ENCODE peak calls at places on chromosomes 4 and X, in six cellular contexts. One of them, this sample, is unnamed.
A peak's percentile ranks its signal among the peaks of the same experiment; 100 is the strongest.

GRCh38 chr4:139951051-139951450 is 202.9 kb downstream of the MAML3 start:
- DNase-seq in PC-3: no peak
- DNase-seq in SK-N-SH: no peak
- DNase-seq in neural progenitor cell: no peak
- DNase-seq in MM.1S: peak; percentile 88
- DNase-seq in HCT116: no peak
- DNase-seq in this sample: peak; percentile 61

GRCh38 chr4:38663021-38663800 is 788 bp upstream of the KLF3 start:
- DNase-seq in PC-3: no peak
- DNase-seq in neural progenitor cell: peak; percentile 87
- DNase-seq in SK-N-SH: no peak
- DNase-seq in HCT116: no peak
- DNase-seq in MM.1S: no peak
- DNase-seq in this sample: peak; percentile 60

GRCh38 chrX:68718443-68718820 is 71.0 kb downstream of the STARD8 start:
- DNase-seq in PC-3: no peak
- DNase-seq in HCT116: no peak
- DNase-seq in MM.1S: no peak
- DNase-seq in neural progenitor cell: no peak
- DNase-seq in SK-N-SH: no peak
- DNase-seq in this sample: no peak

GRCh38 chrX:2451456-2452316 is 49.1 kb downstream of the DHRSX start:
- DNase-seq in MM.1S: no peak
- DNase-seq in neural progenitor cell: peak; percentile 76
- DNase-seq in PC-3: no peak
- DNase-seq in HCT116: peak; percentile 93
- DNase-seq in SK-N-SH: no peak
- DNase-seq in this sample: peak; percentile 43

GRCh38 chr4:98565646-98566403 is 92.6 kb downstream of the TSPAN5 start:
- DNase-seq in neural progenitor cell: no peak
- DNase-seq in MM.1S: no peak
- DNase-seq in SK-N-SH: no peak
- DNase-seq in PC-3: no peak
- DNase-seq in HCT116: no peak
- DNase-seq in this sample: no peak

GRCh38 chr4:144658908-144659307 is 13.0 kb downstream of the HHIP start:
- DNase-seq in PC-3: peak; percentile 44
- DNase-seq in HCT116: no peak
- DNase-seq in neural progenitor cell: no peak
- DNase-seq in MM.1S: no peak
- DNase-seq in SK-N-SH: no peak
- DNase-seq in this sample: no peak

GRCh38 chrX:21735038-21735752 is 22.7 kb downstream of the SMPX start:
- DNase-seq in neural progenitor cell: no peak
- DNase-seq in HCT116: no peak
- DNase-seq in PC-3: no peak
- DNase-seq in MM.1S: no peak
- DNase-seq in SK-N-SH: no peak
- DNase-seq in this sample: peak; percentile 76

GRCh38 chr4:76709454-76709853 is 188.5 kb downstream of the SOWAHB start:
- DNase-seq in HCT116: no peak
- DNase-seq in MM.1S: no peak
- DNase-seq in PC-3: no peak
- DNase-seq in neural progenitor cell: peak; percentile 31
- DNase-seq in SK-N-SH: no peak
- DNase-seq in this sample: no peak

GRCh38 chr4:61312526-61312925 is 112.4 kb downstream of the ADGRL3 start:
- DNase-seq in SK-N-SH: no peak
- DNase-seq in MM.1S: no peak
- DNase-seq in HCT116: no peak
- DNase-seq in neural progenitor cell: no peak
- DNase-seq in PC-3: peak; percentile 59
- DNase-seq in this sample: no peak

GRCh38 chr4:127920521-127920920 is 39.8 kb downstream of the PLK4 start:
- DNase-seq in MM.1S: no peak
- DNase-seq in neural progenitor cell: no peak
- DNase-seq in SK-N-SH: no peak
- DNase-seq in PC-3: no peak
- DNase-seq in HCT116: no peak
- DNase-seq in this sample: no peak

GRCh38 chrX:153901753-153902140 is 2.7 kb upstream of the AVPR2 start:
- DNase-seq in SK-N-SH: peak; percentile 27
- DNase-seq in PC-3: no peak
- DNase-seq in MM.1S: no peak
- DNase-seq in HCT116: no peak
- DNase-seq in neural progenitor cell: no peak
- DNase-seq in this sample: no peak

GRCh38 chrX:24498975-24499374 is 33.9 kb downstream of the PDK3 start:
- DNase-seq in neural progenitor cell: no peak
- DNase-seq in PC-3: peak; percentile 55
- DNase-seq in HCT116: no peak
- DNase-seq in MM.1S: peak; percentile 61
- DNase-seq in SK-N-SH: peak; percentile 30
- DNase-seq in this sample: peak; percentile 20

GRCh38 chrX:26915064-26915463 is 548.1 kb downstream of the PPP4R3C start:
- DNase-seq in SK-N-SH: no peak
- DNase-seq in MM.1S: no peak
- DNase-seq in PC-3: no peak
- DNase-seq in neural progenitor cell: no peak
- DNase-seq in HCT116: no peak
- DNase-seq in this sample: peak; percentile 35

GRCh38 chrX:44227981-44228380 is 115.5 kb downstream of the EFHC2 start:
- DNase-seq in neural progenitor cell: no peak
- DNase-seq in HCT116: no peak
- DNase-seq in MM.1S: no peak
- DNase-seq in PC-3: no peak
- DNase-seq in SK-N-SH: no peak
- DNase-seq in this sample: peak; percentile 0

GRCh38 chr4:154622598-154622997 is 10.1 kb upstream of the FGG start:
- DNase-seq in SK-N-SH: peak; percentile 31
- DNase-seq in HCT116: peak; percentile 49
- DNase-seq in PC-3: peak; percentile 76
- DNase-seq in neural progenitor cell: peak; percentile 75
- DNase-seq in MM.1S: peak; percentile 62
- DNase-seq in this sample: peak; percentile 64

GRCh38 chr4:47662975-47663374 is 174.9 kb downstream of the CORIN start:
- DNase-seq in MM.1S: peak; percentile 41
- DNase-seq in PC-3: peak; percentile 20
- DNase-seq in HCT116: peak; percentile 29
- DNase-seq in neural progenitor cell: peak; percentile 42
- DNase-seq in SK-N-SH: no peak
- DNase-seq in this sample: peak; percentile 42

GRCh38 chr4:165204462-165204830 is 2.9 kb upstream of the KLHL2 start:
- DNase-seq in PC-3: peak; percentile 69
- DNase-seq in HCT116: no peak
- DNase-seq in SK-N-SH: no peak
- DNase-seq in neural progenitor cell: no peak
- DNase-seq in MM.1S: no peak
- DNase-seq in this sample: peak; percentile 73

GRCh38 chr4:113809313-113809712 is 47.8 kb upstream of the CAMK2D start:
- DNase-seq in PC-3: no peak
- DNase-seq in neural progenitor cell: no peak
- DNase-seq in HCT116: no peak
- DNase-seq in SK-N-SH: no peak
- DNase-seq in MM.1S: no peak
- DNase-seq in this sample: no peak

GRCh38 chr4:3482707-3483106 is 19.6 kb downstream of the DOK7 start:
- DNase-seq in SK-N-SH: no peak
- DNase-seq in neural progenitor cell: no peak
- DNase-seq in MM.1S: no peak
- DNase-seq in HCT116: no peak
- DNase-seq in PC-3: no peak
- DNase-seq in this sample: no peak

GRCh38 chr4:150108693-150109092 is 30.4 kb downstream of the DCLK2 start:
- DNase-seq in SK-N-SH: peak; percentile 51
- DNase-seq in neural progenitor cell: no peak
- DNase-seq in HCT116: no peak
- DNase-seq in PC-3: no peak
- DNase-seq in MM.1S: no peak
- DNase-seq in this sample: no peak

GRCh38 chr4:150867148-150867547 is 147.9 kb downstream of the LRBA start:
- DNase-seq in SK-N-SH: peak; percentile 62
- DNase-seq in neural progenitor cell: peak; percentile 91
- DNase-seq in MM.1S: peak; percentile 89
- DNase-seq in HCT116: peak; percentile 73
- DNase-seq in PC-3: peak; percentile 88
- DNase-seq in this sample: peak; percentile 88

GRCh38 chrX:96929036-96929435 is 45.3 kb downstream of the RPA4 start:
- DNase-seq in SK-N-SH: no peak
- DNase-seq in MM.1S: no peak
- DNase-seq in neural progenitor cell: no peak
- DNase-seq in HCT116: no peak
- DNase-seq in PC-3: no peak
- DNase-seq in this sample: no peak

GRCh38 chr4:175947117-175947722 is 118.4 kb upstream of the WDR17 start:
- DNase-seq in SK-N-SH: no peak
- DNase-seq in MM.1S: peak; percentile 48
- DNase-seq in neural progenitor cell: peak; percentile 6
- DNase-seq in HCT116: peak; percentile 27
- DNase-seq in PC-3: peak; percentile 58
- DNase-seq in this sample: peak; percentile 47

GRCh38 chr4:177052211-177052725 is 257.4 kb upstream of the NEIL3 start:
- DNase-seq in neural progenitor cell: no peak
- DNase-seq in SK-N-SH: no peak
- DNase-seq in PC-3: no peak
- DNase-seq in MM.1S: no peak
- DNase-seq in HCT116: no peak
- DNase-seq in this sample: no peak

GRCh38 chrX:115898382-115899001 is 272.1 kb upstream of the AGTR2 start:
- DNase-seq in neural progenitor cell: peak; percentile 55
- DNase-seq in SK-N-SH: peak; percentile 37
- DNase-seq in HCT116: peak; percentile 6
- DNase-seq in MM.1S: peak; percentile 79
- DNase-seq in PC-3: peak; percentile 46
- DNase-seq in this sample: no peak

GRCh38 chr4:17811078-17811603 is 362 bp downstream of the NCAPG start:
- DNase-seq in SK-N-SH: no peak
- DNase-seq in MM.1S: peak; percentile 33
- DNase-seq in neural progenitor cell: no peak
- DNase-seq in HCT116: no peak
- DNase-seq in PC-3: no peak
- DNase-seq in this sample: peak; percentile 75

GRCh38 chr4:158938462-158939044 is 164.3 kb upstream of the RAPGEF2 start:
- DNase-seq in PC-3: no peak
- DNase-seq in SK-N-SH: no peak
- DNase-seq in neural progenitor cell: no peak
- DNase-seq in HCT116: no peak
- DNase-seq in MM.1S: no peak
- DNase-seq in this sample: peak; percentile 40

GRCh38 chr4:24763631-24764302 is 31.6 kb upstream of the SOD3 start:
- DNase-seq in MM.1S: no peak
- DNase-seq in SK-N-SH: no peak
- DNase-seq in PC-3: peak; percentile 64
- DNase-seq in neural progenitor cell: no peak
- DNase-seq in HCT116: no peak
- DNase-seq in this sample: peak; percentile 58
- H2AFZ ChIP-seq in MM.1S: no peak overlapping the region
- H2AFZ ChIP-seq in SK-N-SH: peak overlapping the region; percentile 32
- H2AFZ ChIP-seq in PC-3: peak overlapping the region; percentile 33
- H2AFZ ChIP-seq in neural progenitor cell: no peak overlapping the region
- H2AFZ ChIP-seq in HCT116: no peak overlapping the region
- H2AFZ ChIP-seq in this sample: no peak overlapping the region

DNA sequence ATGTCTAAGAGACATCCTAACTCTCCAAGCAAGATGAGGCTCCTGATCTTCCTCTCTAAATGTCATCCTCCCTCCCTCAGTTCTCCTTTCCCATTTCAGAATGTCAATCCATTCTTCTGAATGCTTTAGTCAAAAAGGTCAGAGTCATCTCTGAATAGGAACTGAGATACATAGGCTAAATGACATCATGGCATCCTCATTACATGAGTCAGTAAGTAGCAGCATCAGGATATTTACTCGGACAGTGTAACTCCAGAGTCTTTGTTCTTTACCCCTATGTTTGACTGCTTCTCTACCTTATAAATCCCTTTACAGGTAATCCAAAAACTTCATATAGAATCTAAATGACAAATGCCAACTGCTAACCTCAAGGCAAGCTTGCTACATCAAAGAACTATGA is 129.7 kb downstream of the PACRGL start:
- DNase-seq in neural progenitor cell: no peak
- DNase-seq in PC-3: peak; percentile 9
- DNase-seq in HCT116: no peak
- DNase-seq in MM.1S: no peak
- DNase-seq in SK-N-SH: no peak
- DNase-seq in this sample: peak; percentile 73
- TF ChIP-seq EZH2phosphoT487 in neural progenitor cell: no peak
- TF ChIP-seq EZH2phosphoT487 in PC-3: no peak
- TF ChIP-seq EZH2phosphoT487 in HCT116: no peak
- TF ChIP-seq EZH2phosphoT487 in MM.1S: no peak
- TF ChIP-seq EZH2phosphoT487 in SK-N-SH: no peak
- TF ChIP-seq EZH2phosphoT487 in this sample: no peak

GRCh38 chr4:80466618-80467017 is 131.1 kb downstream of the CFAP299 start:
- DNase-seq in HCT116: no peak
- DNase-seq in SK-N-SH: no peak
- DNase-seq in PC-3: no peak
- DNase-seq in neural progenitor cell: no peak
- DNase-seq in MM.1S: no peak
- DNase-seq in this sample: no peak

GRCh38 chr4:80475236-80475635 is 139.7 kb downstream of the CFAP299 start:
- DNase-seq in PC-3: no peak
- DNase-seq in HCT116: no peak
- DNase-seq in MM.1S: no peak
- DNase-seq in neural progenitor cell: no peak
- DNase-seq in SK-N-SH: no peak
- DNase-seq in this sample: no peak

GRCh38 chr4:80475781-80476180 is 140.3 kb downstream of the CFAP299 start:
- DNase-seq in HCT116: no peak
- DNase-seq in SK-N-SH: no peak
- DNase-seq in neural progenitor cell: no peak
- DNase-seq in PC-3: no peak
- DNase-seq in MM.1S: no peak
- DNase-seq in this sample: no peak

GRCh38 chr4:80471701-80472100 is 136.2 kb downstream of the CFAP299 start:
- DNase-seq in PC-3: peak; percentile 73
- DNase-seq in neural progenitor cell: peak; percentile 32
- DNase-seq in MM.1S: peak; percentile 63
- DNase-seq in HCT116: no peak
- DNase-seq in SK-N-SH: no peak
- DNase-seq in this sample: peak; percentile 24
- H3K9ac ChIP-seq in PC-3: peak overlapping the region; percentile 47
- H3K9ac ChIP-seq in neural progenitor cell: no peak overlapping the region
- H3K9ac ChIP-seq in MM.1S: no peak overlapping the region
- H3K9ac ChIP-seq in HCT116: no peak overlapping the region
- H3K9ac ChIP-seq in SK-N-SH: peak overlapping the region; percentile 22
- H3K9ac ChIP-seq in this sample: no peak overlapping the region

GRCh38 chr4:55032788-55033187 is 92.6 kb downstream of the KDR start:
- DNase-seq in neural progenitor cell: peak; percentile 37
- DNase-seq in HCT116: no peak
- DNase-seq in PC-3: peak; percentile 60
- DNase-seq in MM.1S: no peak
- DNase-seq in SK-N-SH: no peak
- DNase-seq in this sample: no peak
- H2AFZ ChIP-seq in neural progenitor cell: no peak overlapping the region
- H2AFZ ChIP-seq in HCT116: no peak overlapping the region
- H2AFZ ChIP-seq in PC-3: peak overlapping the region; percentile 65
- H2AFZ ChIP-seq in MM.1S: no peak overlapping the region
- H2AFZ ChIP-seq in SK-N-SH: no peak overlapping the region
- H2AFZ ChIP-seq in this sample: no peak overlapping the region